ENCODE peak calls at places on chromosomes 13 and 19, in eight cellular contexts. I is activated naive CD4-positive, alpha-beta T cell treated with anti-CD3 and anti-CD28 coated beads, Interleukin-2, amount 50 U/mL, for 72 hours; F is activated T-cell treated with anti-CD3 and anti-CD28 coated beads, Interleukin-2, amount 50 U/mL, for 72 hours; K is stimulated activated naive CD8-positive, alpha-beta T cell treated with anti-CD3 and anti-CD28 coated beads, Interleukin-15, Interleukin-2, amounts not matched to agents 100 U/mL and 50 U/mL, for 24 hours; W is natural killer cell; R is left ventricle myocardium superior; A is Right ventricle myocardium inferior; C is upper lobe of left lung. Z is an unnamed sample.

GRCh38 chr19:38404858-38405257 is 2.0 kb downstream of the FAM98C start:
- ATAC-seq in I (no peak), F (no peak), K (no peak), W (no peak), R (no peak), A (no peak), C (no peak), Z (no peak)

GRCh38 chr19:54312436-54313362 is at the start of gene LILRA5:
- ATAC-seq in I (no peak), F (no peak), K (peak; percentile 40), W (peak; percentile 58), R (peak; percentile 87), A (peak; percentile 78), C (peak; percentile 81), Z (peak; percentile 70)

GRCh38 chr19:748274-748598 is 2.7 kb upstream of the MISP start:
- ATAC-seq in I (no peak), F (no peak), K (no peak), W (no peak), R (no peak), A (no peak), C (no peak), Z (no peak)

GRCh38 chr13:114087430-114087829 is 45.0 kb downstream of the RASA3 start:
- ATAC-seq in I (no peak), F (no peak), K (no peak), W (no peak), R (no peak), A (no peak), C (no peak), Z (no peak)

GRCh38 chr19:7550987-7551761 is 15.7 kb downstream of the PNPLA6 start:
- ATAC-seq in I (no peak), F (peak; percentile 61), K (peak; percentile 15), W (peak; percentile 44), R (peak; percentile 95), A (peak; percentile 91), C (peak; percentile 91), Z (peak; percentile 92)

GRCh38 chr13:58587183-58587582 is 955.6 kb downstream of the PCDH17 start:
- ATAC-seq in I (no peak), F (no peak), K (no peak), W (no peak), R (no peak), A (no peak), C (no peak), Z (no peak)

GRCh38 chr13:106756446-106756845 is 188.5 kb upstream of the ARGLU1 start:
- ATAC-seq in I (no peak), F (no peak), K (no peak), W (no peak), R (peak; percentile 34), A (no peak), C (no peak), Z (no peak)

GRCh38 chr19:3949997-3950859 is 17.4 kb downstream of the NMRK2 start:
- ATAC-seq in I (no peak), F (no peak), K (no peak), W (peak; percentile 32), R (peak; percentile 21), A (peak; percentile 17), C (no peak), Z (no peak)

GRCh38 chr19:54345938-54346386 is 7.0 kb upstream of the LILRA4 start:
- ATAC-seq in I (no peak), F (no peak), K (no peak), W (no peak), R (peak; percentile 29), A (peak; percentile 23), C (no peak), Z (no peak)

GRCh38 chr13:114314074-114314912 is at the start of gene CHAMP1:
- ATAC-seq in I (peak; percentile 78), F (peak; percentile 86), K (peak; percentile 90), W (peak; percentile 91), R (peak; percentile 97), A (peak; percentile 96), C (peak; percentile 95), Z (peak; percentile 96)

GRCh38 chr19:36245210-36246005 is 30.5 kb downstream of the ZNF146 start:
- ATAC-seq in I (no peak), F (no peak), K (no peak), W (no peak), R (peak; percentile 65), A (peak; percentile 39), C (peak; percentile 49), Z (no peak)

GRCh38 chr13:75847588-75847987 is 211.5 kb downstream of the LMO7 start:
- ATAC-seq in I (no peak), F (no peak), K (no peak), W (no peak), R (peak; percentile 42), A (no peak), C (no peak), Z (no peak)

GRCh38 chr19:823565-824121 is 1.9 kb upstream of the PLPPR3 start:
- ATAC-seq in I (no peak), F (no peak), K (no peak), W (no peak), R (no peak), A (no peak), C (peak; percentile 56), Z (no peak)

GRCh38 chr13:109687559-109688448 is 98.6 kb downstream of the IRS2 start:
- ATAC-seq in I (no peak), F (no peak), K (no peak), W (no peak), R (no peak), A (no peak), C (no peak), Z (no peak)

GRCh38 chr13:30002577-30002976 is 152.2 kb upstream of the UBL3 start:
- ATAC-seq in I (peak; percentile 58), F (peak; percentile 96), K (no peak), W (no peak), R (no peak), A (no peak), C (no peak), Z (peak; percentile 39)

GRCh38 chr13:26377038-26377437 is 123.1 kb downstream of the CDK8 start:
- ATAC-seq in I (no peak), F (no peak), K (no peak), W (no peak), R (peak; percentile 51), A (peak; percentile 65), C (no peak), Z (no peak)

GRCh38 chr13:36769545-36769944 is 49.5 kb upstream of the RFXAP start:
- ATAC-seq in I (no peak), F (no peak), K (no peak), W (no peak), R (no peak), A (no peak), C (no peak), Z (no peak)

GRCh38 chr19:7482584-7483439 is 6.0 kb downstream of the PEX11G start:
- ATAC-seq in I (no peak), F (peak; percentile 24), K (no peak), W (no peak), R (peak; percentile 22), A (no peak), C (peak; percentile 2), Z (no peak)

GRCh38 chr13:80224468-80224867 is 116.5 kb downstream of the SPRY2 start:
- ATAC-seq in I (no peak), F (no peak), K (no peak), W (no peak), R (no peak), A (no peak), C (no peak), Z (no peak)

GRCh38 chr13:103514188-103514587 is 448.0 kb upstream of the SLC10A2 start:
- ATAC-seq in I (no peak), F (no peak), K (no peak), W (no peak), R (no peak), A (no peak), C (no peak), Z (no peak)

GRCh38 chr19:13959962-13960862 is 7.9 kb downstream of the DCAF15 start:
- ATAC-seq in I (peak; percentile 43), F (peak; percentile 11), K (no peak), W (peak; percentile 40), R (no peak), A (no peak), C (no peak), Z (no peak)

GRCh38 chr13:40681341-40682051 is 15.1 kb upstream of the FOXO1 start:
- ATAC-seq in I (no peak), F (no peak), K (no peak), W (no peak), R (peak; percentile 63), A (peak; percentile 48), C (peak; percentile 43), Z (peak; percentile 52)

GRCh38 chr13:34294483-34295129 is 476.7 kb downstream of the RFC3 start:
- ATAC-seq in I (no peak), F (no peak), K (no peak), W (no peak), R (peak; percentile 82), A (peak; percentile 57), C (no peak), Z (no peak)

GRCh38 chr19:16628984-16629691 is 1.1 kb upstream of the MED26 start:
- ATAC-seq in I (peak; percentile 5), F (peak; percentile 9), K (no peak), W (no peak), R (peak; percentile 34), A (peak; percentile 2), C (no peak), Z (peak; percentile 2)

GRCh38 chr13:100533588-100534041 is 55.0 kb downstream of the GGACT start:
- ATAC-seq in I (no peak), F (no peak), K (no peak), W (no peak), R (no peak), A (no peak), C (no peak), Z (no peak)

GRCh38 chr19:55678121-55678671 is 3.2 kb downstream of the EPN1 start:
- ATAC-seq in I (no peak), F (no peak), K (no peak), W (no peak), R (peak; percentile 3), A (peak; percentile 12), C (peak; percentile 40), Z (no peak)

GRCh38 chr19:8441725-8442544 is 2.8 kb upstream of the HNRNPM start:
- ATAC-seq in I (no peak), F (no peak), K (no peak), W (no peak), R (no peak), A (no peak), C (no peak), Z (no peak)

GRCh38 chr19:14118165-14119051 is 846 bp upstream of the PRKACA start:
- ATAC-seq in I (no peak), F (no peak), K (no peak), W (peak; percentile 53), R (peak; percentile 52), A (peak; percentile 52), C (peak; percentile 64), Z (peak; percentile 73)

GRCh38 chr19:38204096-38204495 is 19.9 kb downstream of the DPF1 start:
- ATAC-seq in I (no peak), F (no peak), K (no peak), W (no peak), R (no peak), A (no peak), C (no peak), Z (no peak)

GRCh38 chr13:23180711-23181110 is at the start of gene SGCG:
- ATAC-seq in I (no peak), F (no peak), K (no peak), W (no peak), R (peak; percentile 77), A (peak; percentile 75), C (no peak), Z (no peak)